ENCODE peak calls at places on chromosomes 16 and 17, in four cellular contexts. O is K562, T is HepG2, M is GM12878. Y is an unnamed sample.

GRCh38 chr16:13852827-13853226 is 67.1 kb upstream of the ERCC4 start:
- DNase-seq in T (no peak), O (no peak), M (no peak), Y (no peak)

GRCh38 chr17:79064026-79064425 is 10.6 kb upstream of the ENGASE start:
- DNase-seq in M (no peak), O (no peak), T (no peak), Y (no peak)

GRCh38 chr17:57584050-57584551 is 161.0 kb downstream of the CCDC182 start:
- DNase-seq in O (no peak), T (no peak), M (no peak), Y (no peak)

GRCh38 chr17:73430848-73431247 is 119.0 kb upstream of the CDC42EP4 start:
- DNase-seq in M (no peak), T (no peak), O (no peak), Y (no peak)

GRCh38 chr17:2613089-2613808 is 19.8 kb downstream of the PAFAH1B1 start:
- DNase-seq in T (no peak), O (peak), M (no peak), Y (no peak)

GRCh38 chr17:32815460-32815859 is 61.5 kb downstream of the MYO1D start:
- DNase-seq in O (no peak), M (no peak), T (no peak), Y (no peak)

GRCh38 chr16:9370071-9370491 is 278.6 kb downstream of the HAPSTR1 start:
- DNase-seq in O (no peak), M (no peak), T (no peak), Y (no peak)

GRCh38 chr17:50018909-50019308 is 23.9 kb upstream of the DLX3 start:
- DNase-seq in O (no peak), M (no peak), T (no peak), Y (no peak)

GRCh38 chr16:13402601-13403000 is 501.2 kb downstream of the SHISA9 start:
- DNase-seq in M (no peak), O (no peak), T (no peak), Y (no peak)

GRCh38 chr17:18953231-18953728 is 1.3 kb downstream of the SLC5A10 start:
- DNase-seq in O (no peak), M (no peak), T (no peak), Y (no peak)

GRCh38 chr17:42617956-42618431 is 8.5 kb downstream of the TUBG1 start:
- DNase-seq in O (peak), T (no peak), M (peak), Y (no peak)

GRCh38 chr17:56833812-56834379 is at the start of the genes C17orf67 and DGKE:
- DNase-seq in T (peak), M (peak), O (peak), Y (peak)

GRCh38 chr17:61410555-61411089 is 11.0 kb downstream of the TBX2 start:
- DNase-seq in O (no peak), M (no peak), T (no peak), Y (peak)

GRCh38 chr17:80981062-80981902 is 10.4 kb upstream of the CHMP6 start:
- DNase-seq in O (peak), T (no peak), M (no peak), Y (peak)

GRCh38 chr16:50836121-50836541 is 94.2 kb downstream of the CYLD start:
- DNase-seq in T (no peak), M (no peak), O (no peak), Y (no peak)

GRCh38 chr17:68600881-68601564 is at the start of gene FAM20A:
- DNase-seq in T (no peak), O (no peak), M (no peak), Y (peak)

GRCh38 chr16:63877401-63877800 is 1244.5 kb downstream of the CDH11 start:
- DNase-seq in T (no peak), M (no peak), O (no peak), Y (no peak)

GRCh38 chr16:58385218-58385773 is 7.0 kb upstream of the GINS3 start:
- DNase-seq in T (no peak), O (no peak), M (no peak), Y (no peak)

GRCh38 chr16:14455577-14455976 is 174.5 kb downstream of the PARN start:
- DNase-seq in M (no peak), T (peak), O (peak), Y (no peak)

GRCh38 chr17:7573324-7574080 is 5.9 kb upstream of the CD68 start:
- DNase-seq in T (peak), M (no peak), O (peak), Y (peak)

GRCh38 chr16:10834130-10834529 is 15.5 kb upstream of the TVP23A start:
- DNase-seq in O (no peak), T (no peak), M (no peak), Y (no peak)

GRCh38 chr16:10835281-10835931 is 16.8 kb upstream of the TVP23A start:
- DNase-seq in O (no peak), M (peak), T (no peak), Y (no peak)

GRCh38 chr16:10836174-10836853 is 17.7 kb upstream of the TVP23A start:
- DNase-seq in M (no peak), O (no peak), T (no peak), Y (no peak)

GRCh38 chr16:10833271-10833670 is 14.7 kb upstream of the TVP23A start:
- DNase-seq in T (no peak), O (no peak), M (peak), Y (no peak)

DNA sequence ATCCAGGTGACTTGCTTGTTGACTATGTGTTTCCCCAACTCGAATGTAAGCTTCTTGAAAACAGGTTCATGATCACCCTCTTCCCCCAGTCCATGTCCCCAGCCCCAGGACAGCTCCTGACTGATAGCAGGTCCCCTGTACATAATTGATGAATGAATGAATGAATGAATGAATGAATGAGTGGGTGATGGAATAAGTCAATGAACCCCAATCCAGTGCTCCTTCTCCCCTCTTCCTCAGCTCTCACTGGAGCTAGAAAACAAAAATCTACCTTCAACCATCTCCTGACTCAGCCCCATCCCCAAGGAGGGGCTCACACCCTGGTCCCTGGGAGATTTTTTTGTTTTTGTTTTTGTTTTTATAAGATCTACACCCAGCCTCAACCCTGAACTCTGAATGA is 16.2 kb upstream of the TVP23A start:
- DNase-seq in M (no peak), O (no peak), T (no peak), Y (no peak)
- TF ChIP-seq NR2C2 in M (no peak), O (no peak), T (no peak), Y (no peak)

GRCh38 chr17:64051153-64051552 is 30.7 kb upstream of the ICAM2 start:
- DNase-seq in O (no peak), M (no peak), T (no peak), Y (no peak)
- TF ChIP-seq ESRRA in O (no peak), M (no peak), T (no peak), Y (no peak)

DNA sequence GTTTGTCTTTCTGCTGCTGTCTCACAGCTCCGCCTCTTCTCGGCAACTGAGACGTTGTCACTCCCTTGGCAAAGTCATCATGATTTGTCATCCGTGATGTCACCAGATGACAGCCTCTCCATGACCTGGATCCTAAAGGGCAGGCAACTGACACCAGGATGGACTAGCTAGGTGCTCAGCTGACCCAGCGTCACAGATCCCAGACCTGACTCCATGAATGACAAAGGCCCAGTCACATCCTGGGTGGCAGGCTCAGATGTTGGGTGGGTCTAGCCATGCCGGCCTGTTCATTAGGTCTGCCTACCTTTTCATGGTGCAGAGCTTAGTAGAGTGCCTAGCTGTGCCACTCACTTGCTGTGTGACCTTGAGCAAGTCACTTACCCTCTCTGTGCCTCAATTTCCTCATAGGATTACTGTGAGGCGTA is 3.8 kb upstream of the TMEM238L start:
- DNase-seq in M (no peak), T (no peak), O (peak), Y (no peak)
- TF ChIP-seq NR2C2 in M (no peak), T (no peak), O (no peak), Y (no peak)

DNA sequence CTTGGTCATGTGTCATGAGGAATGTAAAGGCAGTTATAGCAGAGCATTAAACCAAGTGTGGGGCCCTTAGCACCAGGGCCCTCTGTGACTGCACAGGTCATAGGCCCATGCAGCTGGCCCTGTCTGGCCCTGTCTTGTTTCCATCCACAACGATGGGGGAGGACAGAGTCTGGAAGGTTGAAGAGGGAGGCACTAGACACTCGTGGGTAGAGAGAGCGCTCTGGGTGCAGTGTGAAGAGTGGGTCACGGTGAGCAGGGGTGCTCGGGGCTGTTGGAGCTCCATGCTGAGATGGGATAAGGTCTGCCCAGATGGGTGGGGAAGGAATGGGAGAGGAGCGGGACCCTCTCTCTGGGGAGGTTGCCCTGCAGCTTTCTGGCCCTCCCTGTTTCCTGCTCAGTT is 12.8 kb upstream of the KSR1 start:
- DNase-seq in T (no peak), O (no peak), M (no peak), Y (no peak)
- TF ChIP-seq ESRRA in T (no peak), O (no peak), M (no peak), Y (no peak)

DNA sequence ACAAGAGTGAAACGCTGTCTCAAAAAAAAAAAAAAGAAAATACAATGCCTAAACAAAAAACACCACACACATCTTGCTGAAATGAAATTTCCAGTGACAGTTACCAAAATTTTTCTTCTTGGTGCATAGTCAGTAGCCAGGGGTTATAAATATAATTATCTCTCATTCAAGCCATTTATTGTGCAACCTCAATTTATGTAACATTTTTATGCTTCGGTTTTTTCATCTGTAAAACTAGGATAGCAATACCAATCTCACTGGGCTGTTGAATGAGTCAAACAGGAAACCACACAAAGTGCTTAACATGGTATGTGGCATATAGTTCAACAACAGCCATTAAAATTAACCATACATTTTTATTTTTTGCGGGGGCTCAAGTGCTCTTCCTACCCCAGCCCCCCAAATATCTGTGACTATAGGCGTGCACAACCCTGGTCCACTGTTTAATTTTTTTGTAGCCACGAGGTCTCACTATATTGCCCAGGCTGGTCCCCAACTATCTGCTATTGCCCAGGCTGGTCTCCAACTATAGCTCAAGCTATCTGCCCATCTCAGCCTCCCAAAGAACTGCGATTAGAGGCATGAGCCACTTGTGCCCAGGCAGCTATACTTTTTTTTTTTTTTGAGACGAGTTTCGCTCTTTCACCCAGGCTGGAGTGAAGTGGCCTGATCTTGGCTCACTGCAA is 2.6 kb downstream of the COG4 start:
- DNase-seq in M (no peak), T (no peak), O (no peak), Y (no peak)
- TF ChIP-seq NR2C2 in M (no peak), T (no peak), O (no peak), Y (no peak)